ENCODE peak calls at places on chromosome 17, in four cellular contexts. One of them, this sample, is unnamed. For H3K27me3, the result is how much of the 10 kb centered on the place peaks cover.

GRCh38 chr17:47699536-47699840 is 5.5 kb downstream of the TBKBP1 start:
- DNase-seq in RWPE2: no peak
- DNase-seq in heart left ventricle: no peak
- DNase-seq in Peyer's patch: no peak
- DNase-seq in this sample: no peak

GRCh38 chr17:12415031-12415430 is 250.7 kb upstream of the MYOCD start:
- DNase-seq in heart left ventricle: no peak
- DNase-seq in RWPE2: no peak
- DNase-seq in Peyer's patch: no peak
- DNase-seq in this sample: peak

GRCh38 chr17:51508048-51508447 is 247.7 kb downstream of the UTP18 start:
- DNase-seq in heart left ventricle: no peak
- DNase-seq in RWPE2: no peak
- DNase-seq in Peyer's patch: no peak
- DNase-seq in this sample: no peak

GRCh38 chr17:19412984-19413383 is 2.0 kb downstream of the RNF112 start:
- DNase-seq in Peyer's patch: no peak
- DNase-seq in RWPE2: no peak
- DNase-seq in heart left ventricle: no peak
- DNase-seq in this sample: no peak

GRCh38 chr17:72117748-72118587 is 2.9 kb upstream of the SOX9 start:
- DNase-seq in heart left ventricle: peak
- DNase-seq in RWPE2: no peak
- DNase-seq in Peyer's patch: no peak
- DNase-seq in this sample: no peak

GRCh38 chr17:39763046-39763800 is 25.5 kb downstream of the GRB7 start:
- DNase-seq in Peyer's patch: no peak
- DNase-seq in heart left ventricle: no peak
- DNase-seq in RWPE2: no peak
- DNase-seq in this sample: no peak

GRCh38 chr17:57870283-57870635 is 20.4 kb upstream of the MRPS23 start:
- DNase-seq in heart left ventricle: no peak
- DNase-seq in Peyer's patch: no peak
- DNase-seq in RWPE2: no peak
- DNase-seq in this sample: no peak

GRCh38 chr17:47633996-47634395 is 15.7 kb upstream of the KPNB1 start:
- DNase-seq in RWPE2: no peak
- DNase-seq in heart left ventricle: no peak
- DNase-seq in Peyer's patch: no peak
- DNase-seq in this sample: no peak

GRCh38 chr17:32120086-32120485 is 22.2 kb upstream of the RHOT1 start:
- DNase-seq in RWPE2: no peak
- DNase-seq in Peyer's patch: no peak
- DNase-seq in heart left ventricle: no peak
- DNase-seq in this sample: no peak

GRCh38 chr17:2034157-2034556 is 4.2 kb downstream of the DPH1 start:
- DNase-seq in RWPE2: no peak
- DNase-seq in Peyer's patch: no peak
- DNase-seq in heart left ventricle: no peak
- DNase-seq in this sample: no peak

GRCh38 chr17:78343433-78344201 is 16.3 kb downstream of the SOCS3 start:
- DNase-seq in heart left ventricle: no peak
- DNase-seq in RWPE2: no peak
- DNase-seq in Peyer's patch: peak
- DNase-seq in this sample: no peak

GRCh38 chr17:59825533-59826316 is 67.0 kb downstream of the TUBD1 start:
- DNase-seq in RWPE2: no peak
- DNase-seq in Peyer's patch: peak
- DNase-seq in heart left ventricle: no peak
- DNase-seq in this sample: no peak

GRCh38 chr17:6456914-6457687 is 12.8 kb downstream of the PIMREG start:
- DNase-seq in RWPE2: peak
- DNase-seq in Peyer's patch: no peak
- DNase-seq in heart left ventricle: no peak
- DNase-seq in this sample: peak

GRCh38 chr17:6184508-6184907 is 114.3 kb downstream of the WSCD1 start:
- DNase-seq in Peyer's patch: no peak
- DNase-seq in heart left ventricle: no peak
- DNase-seq in RWPE2: no peak
- DNase-seq in this sample: no peak

GRCh38 chr17:40017422-40018080 is 2.3 kb downstream of the CSF3 start:
- DNase-seq in Peyer's patch: no peak
- DNase-seq in RWPE2: no peak
- DNase-seq in heart left ventricle: no peak
- DNase-seq in this sample: no peak

GRCh38 chr17:74461646-74462045 is 4.8 kb upstream of the CD300A start:
- DNase-seq in Peyer's patch: no peak
- DNase-seq in RWPE2: no peak
- DNase-seq in heart left ventricle: no peak
- DNase-seq in this sample: no peak

GRCh38 chr17:81151039-81151677 is 14.1 kb upstream of the PVALEF start:
- DNase-seq in RWPE2: no peak
- DNase-seq in heart left ventricle: no peak
- DNase-seq in Peyer's patch: no peak
- DNase-seq in this sample: no peak

GRCh38 chr17:48787850-48788249 is 29.2 kb downstream of the TTLL6 start:
- DNase-seq in RWPE2: no peak
- DNase-seq in heart left ventricle: no peak
- DNase-seq in Peyer's patch: no peak
- DNase-seq in this sample: no peak

GRCh38 chr17:38743556-38744171 is 4.5 kb downstream of the PCGF2 start:
- DNase-seq in RWPE2: no peak
- DNase-seq in Peyer's patch: no peak
- DNase-seq in heart left ventricle: no peak
- DNase-seq in this sample: no peak

GRCh38 chr17:4949321-4950074 is 1.2 kb upstream of the PFN1 start:
- DNase-seq in heart left ventricle: peak
- DNase-seq in RWPE2: peak
- DNase-seq in Peyer's patch: peak
- DNase-seq in this sample: peak

GRCh38 chr17:65745241-65745640 is 183.8 kb upstream of the AXIN2 start:
- DNase-seq in heart left ventricle: no peak
- DNase-seq in RWPE2: no peak
- DNase-seq in Peyer's patch: no peak
- DNase-seq in this sample: no peak

GRCh38 chr17:32941419-32942032 is 13.6 kb downstream of the TMEM98 start:
- DNase-seq in RWPE2: no peak
- DNase-seq in heart left ventricle: no peak
- DNase-seq in Peyer's patch: no peak
- DNase-seq in this sample: no peak

GRCh38 chr17:35493040-35493439 is 44.4 kb downstream of the SLFN12L start:
- DNase-seq in RWPE2: no peak
- DNase-seq in Peyer's patch: no peak
- DNase-seq in heart left ventricle: no peak
- DNase-seq in this sample: no peak

GRCh38 chr17:35491417-35491816 is 42.9 kb upstream of the SLFN13 start:
- DNase-seq in heart left ventricle: no peak
- DNase-seq in Peyer's patch: no peak
- DNase-seq in RWPE2: no peak
- DNase-seq in this sample: no peak

GRCh38 chr17:35498429-35499178 is 38.9 kb downstream of the SLFN12L start:
- DNase-seq in heart left ventricle: no peak
- DNase-seq in Peyer's patch: no peak
- DNase-seq in RWPE2: no peak
- DNase-seq in this sample: no peak

GRCh38 chr17:35499548-35499947 is 37.9 kb downstream of the SLFN12L start:
- DNase-seq in Peyer's patch: no peak
- DNase-seq in heart left ventricle: no peak
- DNase-seq in RWPE2: no peak
- DNase-seq in this sample: no peak

DNA sequence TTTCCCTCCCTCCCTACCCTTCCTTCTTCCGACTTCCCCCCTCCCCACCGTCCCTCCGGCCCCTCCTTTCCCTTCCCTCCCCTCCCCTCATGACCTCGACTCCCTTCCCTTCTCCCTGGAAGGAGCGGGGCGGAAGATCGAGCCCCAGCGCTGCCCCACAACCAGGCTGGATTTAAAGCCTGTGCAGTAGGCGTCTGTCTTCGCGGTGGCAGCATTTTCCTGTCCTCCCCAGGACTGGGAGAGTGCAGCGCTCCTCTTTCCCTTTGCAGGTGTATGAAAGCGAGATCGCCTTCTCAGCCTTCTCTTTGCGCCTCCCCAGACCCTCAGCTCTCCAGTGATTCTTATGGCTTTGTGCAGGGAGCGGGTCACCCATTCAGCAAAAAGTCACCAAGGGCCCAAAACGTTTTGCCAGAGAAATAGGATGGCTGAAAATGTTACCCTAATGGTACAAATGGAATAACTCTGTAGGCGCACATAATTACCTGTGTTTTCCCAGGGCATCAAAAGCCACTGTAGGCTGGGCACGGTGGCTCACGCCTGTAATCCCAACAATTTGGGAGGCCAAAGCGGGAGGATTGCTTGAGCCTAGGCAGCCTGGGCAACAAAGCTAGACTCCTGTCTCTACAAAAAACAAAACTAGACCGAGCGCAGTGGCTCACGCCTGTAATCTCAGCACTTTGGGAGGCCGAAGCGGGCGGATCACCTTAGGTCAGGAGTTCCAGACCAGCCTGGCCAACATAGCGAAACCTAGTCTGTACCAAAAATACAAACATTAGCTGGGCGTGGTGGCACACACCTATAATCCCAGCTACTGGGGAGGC is 40.8 kb downstream of the SLFN12L start:
- DNase-seq in heart left ventricle: no peak
- DNase-seq in Peyer's patch: no peak
- DNase-seq in RWPE2: no peak
- DNase-seq in this sample: no peak
- H3K27ac ChIP-seq in heart left ventricle: no peak
- H3K27ac ChIP-seq in Peyer's patch: no peak
- H3K27ac ChIP-seq in RWPE2: no peak
- H3K27ac ChIP-seq in this sample: no peak

GRCh38 chr17:37358830-37359681 is 16.7 kb upstream of the C17orf78 start:
- DNase-seq in RWPE2: peak
- DNase-seq in Peyer's patch: peak
- DNase-seq in heart left ventricle: peak
- DNase-seq in this sample: peak

GRCh38 chr17:37361543-37361942 is 14.2 kb upstream of the C17orf78 start:
- DNase-seq in RWPE2: peak
- DNase-seq in Peyer's patch: no peak
- DNase-seq in heart left ventricle: no peak
- DNase-seq in this sample: no peak

GRCh38 chr17:37360632-37361031 is 15.2 kb upstream of the C17orf78 start:
- DNase-seq in heart left ventricle: no peak
- DNase-seq in Peyer's patch: no peak
- DNase-seq in RWPE2: no peak
- DNase-seq in this sample: no peak

GRCh38 chr17:37358098-37358829 is 17.5 kb upstream of the C17orf78 start:
- DNase-seq in Peyer's patch: peak
- DNase-seq in RWPE2: peak
- DNase-seq in heart left ventricle: peak
- DNase-seq in this sample: peak

DNA sequence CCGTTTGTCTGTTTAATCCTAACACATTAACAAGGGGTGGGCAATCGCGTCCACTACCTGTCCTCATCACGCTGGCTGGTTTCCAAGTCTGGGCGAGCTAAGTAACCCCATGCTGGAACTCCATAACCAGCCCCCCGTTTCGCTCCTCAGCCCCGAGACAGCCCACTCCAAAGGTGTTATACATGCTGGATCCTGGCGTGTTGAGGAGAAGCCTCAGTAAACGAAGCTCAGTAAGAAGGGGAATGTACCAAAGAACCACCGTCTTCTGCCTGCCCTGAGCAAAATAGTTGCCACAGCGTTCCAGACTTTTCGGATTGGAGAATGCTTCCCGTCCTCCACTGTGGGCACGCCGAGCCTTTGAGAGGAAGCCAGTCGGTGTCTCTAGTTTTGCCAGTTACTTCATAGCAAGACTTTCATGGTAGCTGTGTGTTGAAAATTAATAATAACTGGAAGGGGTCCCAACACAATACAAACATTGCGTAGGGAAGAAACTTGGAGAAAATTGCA is 16.1 kb upstream of the C17orf78 start:
- DNase-seq in Peyer's patch: no peak
- DNase-seq in RWPE2: no peak
- DNase-seq in heart left ventricle: no peak
- DNase-seq in this sample: no peak
- H3K4me3 ChIP-seq in Peyer's patch: peak
- H3K4me3 ChIP-seq in RWPE2: peak
- H3K4me3 ChIP-seq in heart left ventricle: peak
- H3K4me3 ChIP-seq in this sample: peak

GRCh38 chr17:49926886-49927285 is 42.1 kb upstream of the DLX4 start:
- DNase-seq in heart left ventricle: peak
- DNase-seq in RWPE2: no peak
- DNase-seq in Peyer's patch: no peak
- DNase-seq in this sample: no peak
- H3K27me3 ChIP-seq in heart left ventricle: under half
- H3K27me3 ChIP-seq in RWPE2: under half
- H3K27me3 ChIP-seq in Peyer's patch: under half
- H3K27me3 ChIP-seq in this sample: half or more

DNA sequence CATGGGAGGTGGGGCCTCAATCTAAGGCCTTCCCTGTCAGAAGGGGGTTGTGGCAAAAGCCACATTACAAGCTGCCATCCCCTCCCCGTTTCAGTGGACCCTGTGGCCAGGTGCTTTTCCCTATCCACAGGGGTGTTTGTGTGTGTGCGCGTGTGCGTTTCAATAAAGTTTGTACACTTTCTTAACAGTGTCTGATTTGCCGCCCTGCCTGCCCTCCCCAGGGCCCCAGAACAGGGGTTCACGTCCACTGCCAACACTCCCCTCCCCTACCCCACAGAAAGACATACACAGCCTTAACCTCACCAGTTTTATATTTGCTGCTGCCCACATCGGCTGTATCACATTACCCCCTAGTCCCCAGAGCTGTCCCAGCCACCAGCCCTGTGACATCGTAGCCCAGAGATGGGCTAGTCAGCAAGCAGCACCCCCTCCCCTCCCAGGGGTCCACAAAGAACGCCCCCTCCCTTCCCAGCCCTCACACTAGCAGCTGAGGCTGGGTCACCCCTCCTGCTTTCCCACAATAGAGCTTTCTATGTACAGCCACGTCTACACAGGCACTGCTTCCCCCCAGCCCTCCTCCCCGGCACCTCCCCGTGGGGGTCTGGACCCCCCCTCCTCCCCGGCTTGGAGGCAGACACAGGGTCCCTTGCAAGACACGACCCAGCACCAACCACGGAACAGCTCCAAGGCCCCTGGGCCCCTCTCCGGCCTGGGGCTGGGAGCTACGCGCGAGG is 8.0 kb downstream of the GRN start:
- DNase-seq in RWPE2: no peak
- DNase-seq in heart left ventricle: no peak
- DNase-seq in Peyer's patch: no peak
- DNase-seq in this sample: no peak
- H3K27ac ChIP-seq in RWPE2: no peak
- H3K27ac ChIP-seq in heart left ventricle: no peak
- H3K27ac ChIP-seq in Peyer's patch: no peak
- H3K27ac ChIP-seq in this sample: no peak

This sample was measured in SJSA1.